ENCODE peak calls at places on chromosomes 1 and 21, in seven cellular contexts. X is AG20443; P is retina; M is stimulated activated CD8-positive, alpha-beta memory T cell treated with anti-CD3 and anti-CD28 coated beads, Interleukin-4, amount 100 ng/mL, for 4 hours; A is activated T-cell treated with anti-CD3 and anti-CD28 coated beads for 24 hours; F is memory B cell; N is stimulated activated CD4-positive, alpha-beta T cell treated with anti-CD3 and anti-CD28 coated beads, Interleukin-4, amount 100 ng/mL, for 24 hours. I is an unnamed sample.

GRCh38 chr1:185483647-185484450 is 166.8 kb upstream of the IVNS1ABP start:
- DNase-seq in X (peak), P (no peak), M (no peak), A (no peak), F (no peak), N (no peak), I (peak)

GRCh38 chr1:5491207-5491904 is 500.9 kb downstream of the NPHP4 start:
- DNase-seq in X (no peak), P (no peak), M (no peak), A (no peak), F (no peak), N (no peak), I (no peak)

GRCh38 chr21:42527489-42528158 is 14.0 kb downstream of the SLC37A1 start:
- DNase-seq in X (no peak), P (no peak), M (no peak), A (peak), F (no peak), N (peak), I (no peak)

GRCh38 chr1:86068126-86068805 is 88.3 kb downstream of the COL24A1 start:
- DNase-seq in X (no peak), P (no peak), M (no peak), A (no peak), F (no peak), N (no peak), I (peak)

GRCh38 chr1:156924478-156925153 is 4.2 kb downstream of the LRRC71 start:
- DNase-seq in X (no peak), P (no peak), M (no peak), A (no peak), F (no peak), N (no peak), I (no peak)

GRCh38 chr1:147723691-147724323 is 36.6 kb downstream of the GJA5 start:
- DNase-seq in X (peak), P (peak), M (no peak), A (no peak), F (no peak), N (peak), I (peak)

GRCh38 chr1:54876814-54877213 is 10.2 kb downstream of the DHCR24 start:
- DNase-seq in X (no peak), P (no peak), M (no peak), A (no peak), F (no peak), N (no peak), I (no peak)

GRCh38 chr1:113929750-113930498 is 800 bp downstream of the HIPK1 start:
- DNase-seq in X (peak), P (peak), M (peak), A (peak), F (peak), N (peak), I (peak)

GRCh38 chr1:234647245-234647644 is 37.3 kb upstream of the IRF2BP2 start:
- DNase-seq in X (no peak), P (no peak), M (no peak), A (no peak), F (no peak), N (no peak), I (no peak)

GRCh38 chr1:29322861-29323585 is 86.7 kb downstream of the PTPRU start:
- DNase-seq in X (no peak), P (no peak), M (no peak), A (no peak), F (no peak), N (no peak), I (no peak)

GRCh38 chr21:25149022-25149421 is 458.3 kb downstream of the MRPL39 start:
- DNase-seq in X (no peak), P (no peak), M (no peak), A (no peak), F (no peak), N (no peak), I (no peak)

GRCh38 chr1:61054636-61055035 is 27.7 kb upstream of the NFIA start:
- DNase-seq in X (no peak), P (no peak), M (no peak), A (no peak), F (no peak), N (no peak), I (no peak)

GRCh38 chr1:100404816-100405215 is 52.5 kb downstream of the CDC14A start:
- DNase-seq in X (peak), P (no peak), M (no peak), A (no peak), F (no peak), N (no peak), I (no peak)

GRCh38 chr1:84869750-84870149 is 23.3 kb downstream of the LPAR3 start:
- DNase-seq in X (peak), P (no peak), M (no peak), A (no peak), F (no peak), N (no peak), I (peak)

GRCh38 chr1:47849611-47850261 is 147.4 kb downstream of the TRABD2B start:
- DNase-seq in X (no peak), P (no peak), M (no peak), A (no peak), F (no peak), N (no peak), I (no peak)

GRCh38 chr1:58266242-58266641 is 280.3 kb downstream of the OMA1 start:
- DNase-seq in X (no peak), P (no peak), M (no peak), A (no peak), F (no peak), N (no peak), I (no peak)

GRCh38 chr1:87119741-87120140 is 205.3 kb downstream of the HS2ST1 start:
- DNase-seq in X (no peak), P (no peak), M (no peak), A (no peak), F (no peak), N (no peak), I (no peak)

GRCh38 chr1:54084794-54085193 is 31.4 kb downstream of the TCEANC2 start:
- DNase-seq in X (no peak), P (no peak), M (no peak), A (no peak), F (no peak), N (no peak), I (no peak)

GRCh38 chr1:118785246-118785645 is 202.9 kb downstream of the TBX15 start:
- DNase-seq in X (no peak), P (no peak), M (no peak), A (no peak), F (no peak), N (no peak), I (no peak)

GRCh38 chr1:179779645-179780272 is 36.7 kb downstream of the FAM163A start:
- DNase-seq in X (no peak), P (no peak), M (no peak), A (no peak), F (no peak), N (no peak), I (peak)